ENCODE peak calls at places on chromosomes 7 and 10, in six cellular contexts. M, H, D, O, X and E are unnamed samples.

GRCh38 chr10:21173964-21174669 is 277.0 kb upstream of the NEBL start:
- DNase-seq in H (peak), M (no peak), D (no peak), X (no peak), O (peak), E (peak)

GRCh38 chr7:131183076-131183471 is 144.6 kb upstream of the MKLN1 start:
- DNase-seq in D (no peak), O (no peak), M (no peak), H (no peak), X (no peak), E (no peak)

GRCh38 chr7:40057292-40057691 is 77.1 kb downstream of the MPLKIP start:
- DNase-seq in X (no peak), H (peak), M (no peak), D (peak), O (peak), E (peak)

GRCh38 chr7:55569797-55570196 is 2.5 kb downstream of the VOPP1 start:
- DNase-seq in D (no peak), X (no peak), O (no peak), M (no peak), H (no peak), E (no peak)

GRCh38 chr7:95059842-95060313 is 152.5 kb downstream of the PPP1R9A start:
- DNase-seq in H (no peak), X (no peak), D (no peak), M (no peak), O (no peak), E (no peak)

GRCh38 chr10:122306744-122307143 is 35.6 kb downstream of the BTBD16 start:
- DNase-seq in M (no peak), D (no peak), X (no peak), O (no peak), H (no peak), E (no peak)

GRCh38 chr10:123588386-123588914 is 77.7 kb upstream of the GPR26 start:
- DNase-seq in D (no peak), M (no peak), O (no peak), H (no peak), X (no peak), E (no peak)

GRCh38 chr7:122515404-122515803 is 183.5 kb downstream of the RNF133 start:
- DNase-seq in H (no peak), M (no peak), D (no peak), O (no peak), X (no peak), E (no peak)

GRCh38 chr10:11742009-11742778 is at the start of gene ECHDC3:
- DNase-seq in X (peak), H (peak), D (peak), O (peak), M (no peak), E (no peak)

GRCh38 chr7:141444956-141445355 is 106.3 kb upstream of the AGK start:
- DNase-seq in D (peak), H (no peak), O (no peak), X (no peak), M (no peak), E (no peak)

GRCh38 chr10:96236090-96236478 is 35.3 kb downstream of the BLNK start:
- DNase-seq in H (no peak), O (no peak), M (no peak), X (no peak), D (no peak), E (no peak)

GRCh38 chr7:42091461-42092229 is 145.4 kb downstream of the GLI3 start:
- DNase-seq in O (no peak), D (peak), X (no peak), M (no peak), H (no peak), E (no peak)

GRCh38 chr10:104043185-104043830 is 42.4 kb downstream of the COL17A1 start:
- DNase-seq in X (no peak), O (no peak), D (peak), H (no peak), M (no peak), E (no peak)

GRCh38 chr7:135678612-135679575 is 16.6 kb downstream of the STMP1 start:
- DNase-seq in O (peak), D (peak), H (peak), M (peak), X (no peak), E (peak)

GRCh38 chr10:121481222-121481621 is 117.0 kb downstream of the FGFR2 start:
- DNase-seq in X (no peak), O (no peak), H (no peak), M (peak), D (peak), E (no peak)

GRCh38 chr7:132584796-132585494 is 8.7 kb upstream of the PLXNA4 start:
- DNase-seq in O (no peak), M (no peak), X (no peak), H (no peak), D (no peak), E (no peak)

GRCh38 chr10:69474688-69475432 is 23.6 kb downstream of the TSPAN15 start:
- DNase-seq in H (peak), M (no peak), O (peak), D (peak), X (no peak), E (peak)

GRCh38 chr10:130802301-130802700 is 509.2 kb downstream of the TCERG1L start:
- DNase-seq in D (no peak), H (no peak), M (no peak), O (no peak), X (no peak), E (no peak)

GRCh38 chr10:66625709-66626590 is 299.9 kb upstream of the LRRTM3 start:
- DNase-seq in M (no peak), H (no peak), X (no peak), O (no peak), D (no peak), E (no peak)

GRCh38 chr10:70130878-70131559 is 1.6 kb downstream of the AIFM2 start:
- DNase-seq in X (no peak), D (peak), M (peak), H (peak), O (peak), E (peak)

GRCh38 chr10:119090026-119090808 is 9.6 kb upstream of the EIF3A start:
- DNase-seq in H (no peak), D (no peak), O (no peak), X (peak), M (no peak), E (peak)

GRCh38 chr10:9081988-9082387 is 1027.5 kb downstream of the GATA3 start:
- DNase-seq in O (no peak), D (no peak), X (no peak), M (no peak), H (no peak), E (no peak)

GRCh38 chr7:12759112-12759511 is 71.7 kb downstream of the ARL4A start:
- DNase-seq in H (peak), X (no peak), O (no peak), M (no peak), D (peak), E (no peak)

GRCh38 chr10:114905450-114905849 is 32.5 kb upstream of the TRUB1 start:
- DNase-seq in D (peak), M (no peak), O (peak), H (peak), X (no peak), E (peak)

GRCh38 chr10:112732277-112732891 is 217.7 kb upstream of the TCF7L2 start:
- DNase-seq in M (no peak), X (no peak), D (no peak), O (peak), H (peak), E (peak)

GRCh38 chr7:106964455-106964854 is 80.0 kb upstream of the PRKAR2B start:
- DNase-seq in D (no peak), M (no peak), O (no peak), H (no peak), X (no peak), E (no peak)

GRCh38 chr10:3672220-3672619 is 112.8 kb downstream of the KLF6 start:
- DNase-seq in D (no peak), H (no peak), X (no peak), M (no peak), O (no peak), E (no peak)